ENCODE peak calls at places on chromosomes 1 and 21, in ten cellular contexts. X is tibial nerve; W is IMR-90; R is HFF-Myc; H is substantia nigra; Y is PC-9; E is AG10803; D is stimulated activated CD4-positive, alpha-beta T cell treated with anti-CD3 and anti-CD28 coated beads, TNF-alpha, amount 100 ng/mL, for 4 hours; A is NCI-H1105 treated with DMSO at 0.1 percent for 48 hours; C is GM13977. V is an unnamed sample.

GRCh38 chr1:188988589-188988988 is 1489.1 kb downstream of the BRINP3 start:
- DNase-seq in C (no peak), Y (no peak), X (no peak), R (no peak), W (peak; percentile 27), D (no peak), E (no peak), A (no peak), H (no peak), V (no peak)

GRCh38 chr1:172948457-172948856 is 102.3 kb downstream of the TNFSF18 start:
- DNase-seq in H (no peak), A (no peak), E (peak; percentile 81), D (no peak), X (no peak), R (peak; percentile 61), W (peak; percentile 96), Y (no peak), C (no peak), V (no peak)

GRCh38 chr1:34869754-34870153 is 10.2 kb upstream of the SMIM12 start:
- DNase-seq in W (no peak), Y (no peak), C (no peak), X (no peak), E (no peak), H (no peak), D (no peak), A (no peak), R (no peak), V (no peak)

GRCh38 chr1:210527091-210527490 is 198.4 kb downstream of the HHAT start:
- DNase-seq in A (no peak), X (no peak), H (no peak), Y (no peak), C (no peak), R (no peak), D (no peak), E (no peak), W (peak; percentile 16), V (no peak)

GRCh38 chr1:150469291-150469690 is 17.9 kb upstream of the TARS2 start:
- DNase-seq in Y (no peak), X (no peak), A (no peak), H (no peak), R (no peak), C (no peak), W (no peak), E (no peak), D (no peak), V (no peak)

GRCh38 chr1:161046574-161047167 is 894 bp upstream of the USF1 start:
- DNase-seq in Y (no peak), X (no peak), A (no peak), W (no peak), E (no peak), D (no peak), H (no peak), C (peak; percentile 85), R (no peak), V (peak; percentile 27)

GRCh38 chr1:29502225-29502755 is 266.0 kb downstream of the PTPRU start:
- DNase-seq in W (no peak), D (no peak), R (no peak), E (no peak), A (no peak), C (no peak), Y (no peak), H (no peak), X (no peak), V (no peak)

GRCh38 chr21:41518757-41519156 is 10.8 kb upstream of the TMPRSS2 start:
- DNase-seq in X (no peak), Y (no peak), C (no peak), H (no peak), W (no peak), D (no peak), A (no peak), R (no peak), E (no peak), V (no peak)

GRCh38 chr1:8384577-8384976 is 66.7 kb downstream of the SLC45A1 start:
- DNase-seq in Y (no peak), W (no peak), C (no peak), H (no peak), X (no peak), A (no peak), D (no peak), E (no peak), R (no peak), V (peak; percentile 12)

GRCh38 chr1:211503542-211503941 is 11.6 kb upstream of the RD3 start:
- DNase-seq in A (no peak), R (no peak), Y (no peak), X (no peak), D (no peak), H (no peak), C (no peak), E (no peak), W (no peak), V (no peak)

GRCh38 chr1:174898102-174898802 is 101.5 kb upstream of the CACYBP start:
- DNase-seq in Y (no peak), H (no peak), C (no peak), W (no peak), X (no peak), A (no peak), R (no peak), E (no peak), D (no peak), V (no peak)

GRCh38 chr1:156896490-156897033 is 3.0 kb downstream of the PEAR1 start:
- DNase-seq in X (no peak), W (peak; percentile 92), D (no peak), E (peak; percentile 94), H (no peak), Y (peak; percentile 91), R (peak; percentile 72), A (no peak), C (no peak), V (peak; percentile 88)

GRCh38 chr21:43994646-43995045 is 17.5 kb upstream of the TRAPPC10 start:
- DNase-seq in Y (no peak), A (no peak), C (no peak), X (no peak), W (no peak), E (no peak), H (no peak), D (no peak), R (no peak), V (no peak)

GRCh38 chr1:245516178-245516829 is 361.5 kb downstream of the KIF26B start:
- DNase-seq in A (no peak), E (peak; percentile 26), X (no peak), Y (no peak), R (no peak), C (peak; percentile 35), H (no peak), W (peak; percentile 67), D (no peak), V (peak; percentile 67)

GRCh38 chr1:211653907-211654553 is 21.4 kb downstream of the NEK2 start:
- DNase-seq in E (peak; percentile 58), H (no peak), D (no peak), C (no peak), X (no peak), Y (peak; percentile 83), A (no peak), W (peak; percentile 44), R (no peak), V (no peak)

GRCh38 chr1:41175546-41175945 is 66.6 kb downstream of the SCMH1 start:
- DNase-seq in R (no peak), H (no peak), X (no peak), W (peak; percentile 6), A (no peak), D (no peak), C (no peak), Y (no peak), E (no peak), V (no peak)

GRCh38 chr1:7657287-7658126 is 113.6 kb upstream of the VAMP3 start:
- DNase-seq in E (no peak), W (no peak), A (no peak), C (no peak), Y (no peak), R (no peak), H (no peak), X (no peak), D (no peak), V (no peak)

GRCh38 chr1:112536561-112536960 is 27.8 kb downstream of the WNT2B start:
- DNase-seq in E (peak; percentile 78), X (no peak), A (no peak), D (no peak), W (no peak), H (no peak), C (peak; percentile 1), Y (no peak), R (no peak), V (no peak)

GRCh38 chr1:179129702-179130473 is 48.0 kb downstream of the TOR3A start:
- DNase-seq in E (no peak), W (peak; percentile 47), C (peak; percentile 75), A (no peak), Y (no peak), R (no peak), D (no peak), H (no peak), X (no peak), V (peak; percentile 46)

GRCh38 chr1:93976291-93976690 is 67.1 kb upstream of the GCLM start:
- DNase-seq in C (no peak), R (no peak), A (no peak), W (no peak), H (no peak), X (no peak), D (no peak), E (no peak), Y (no peak), V (peak; percentile 79)

GRCh38 chr1:241411056-241411775 is 54.2 kb upstream of the RGS7 start:
- DNase-seq in E (peak; percentile 81), W (peak; percentile 52), C (no peak), Y (no peak), R (no peak), D (no peak), X (no peak), A (no peak), H (no peak), V (no peak)